ENCODE peak calls at places on chromosome 2, in nine cellular contexts. One of them, this sample, is unnamed.
A peak's percentile ranks its signal among the peaks of the same experiment; 100 is the strongest.

GRCh38 chr2:71069376-71069775 is 928 bp downstream of the NAGK start:
- DNase-seq in PC-3: no peak
- DNase-seq in pancreas: no peak
- DNase-seq in uterus: no peak
- DNase-seq in transverse colon: no peak
- DNase-seq in cardiac muscle cell: no peak
- DNase-seq in sigmoid colon: peak; percentile 43
- DNase-seq in upper lobe of right lung: no peak
- DNase-seq in SK-N-SH: no peak
- DNase-seq in this sample: no peak

GRCh38 chr2:136112317-136112891 is 5.5 kb downstream of the CXCR4 start:
- DNase-seq in uterus: no peak
- DNase-seq in cardiac muscle cell: no peak
- DNase-seq in sigmoid colon: no peak
- DNase-seq in transverse colon: no peak
- DNase-seq in PC-3: no peak
- DNase-seq in pancreas: no peak
- DNase-seq in SK-N-SH: peak; percentile 25
- DNase-seq in upper lobe of right lung: no peak
- DNase-seq in this sample: no peak

GRCh38 chr2:106160786-106161261 is 33.3 kb downstream of the UXS1 start:
- DNase-seq in sigmoid colon: no peak
- DNase-seq in PC-3: no peak
- DNase-seq in pancreas: no peak
- DNase-seq in upper lobe of right lung: no peak
- DNase-seq in cardiac muscle cell: no peak
- DNase-seq in transverse colon: no peak
- DNase-seq in SK-N-SH: no peak
- DNase-seq in uterus: no peak
- DNase-seq in this sample: no peak

GRCh38 chr2:218745559-218746469 is 35.2 kb downstream of the TTLL4 start:
- DNase-seq in sigmoid colon: peak; percentile 75
- DNase-seq in uterus: no peak
- DNase-seq in SK-N-SH: no peak
- DNase-seq in cardiac muscle cell: peak; percentile 90
- DNase-seq in pancreas: peak; percentile 42
- DNase-seq in transverse colon: no peak
- DNase-seq in upper lobe of right lung: no peak
- DNase-seq in PC-3: peak; percentile 22
- DNase-seq in this sample: no peak

GRCh38 chr2:67015681-67016080 is 381.5 kb upstream of the ETAA1 start:
- DNase-seq in pancreas: no peak
- DNase-seq in SK-N-SH: no peak
- DNase-seq in uterus: no peak
- DNase-seq in cardiac muscle cell: no peak
- DNase-seq in transverse colon: no peak
- DNase-seq in sigmoid colon: no peak
- DNase-seq in PC-3: peak; percentile 14
- DNase-seq in upper lobe of right lung: no peak
- DNase-seq in this sample: no peak

GRCh38 chr2:2507471-2507997 is 176.5 kb upstream of the MYT1L start:
- DNase-seq in PC-3: no peak
- DNase-seq in pancreas: no peak
- DNase-seq in sigmoid colon: no peak
- DNase-seq in uterus: no peak
- DNase-seq in transverse colon: no peak
- DNase-seq in upper lobe of right lung: no peak
- DNase-seq in cardiac muscle cell: no peak
- DNase-seq in SK-N-SH: no peak
- DNase-seq in this sample: no peak

GRCh38 chr2:160367887-160368286 is 125.7 kb downstream of the RBMS1 start:
- DNase-seq in cardiac muscle cell: peak; percentile 97
- DNase-seq in PC-3: peak; percentile 40
- DNase-seq in transverse colon: peak; percentile 30
- DNase-seq in SK-N-SH: no peak
- DNase-seq in sigmoid colon: no peak
- DNase-seq in pancreas: no peak
- DNase-seq in upper lobe of right lung: no peak
- DNase-seq in uterus: no peak
- DNase-seq in this sample: no peak

GRCh38 chr2:191620144-191620543 is 57.8 kb upstream of the NABP1 start:
- DNase-seq in pancreas: no peak
- DNase-seq in SK-N-SH: no peak
- DNase-seq in transverse colon: no peak
- DNase-seq in PC-3: no peak
- DNase-seq in uterus: no peak
- DNase-seq in cardiac muscle cell: no peak
- DNase-seq in upper lobe of right lung: no peak
- DNase-seq in sigmoid colon: no peak
- DNase-seq in this sample: no peak

GRCh38 chr2:237449193-237449797 is 35.3 kb upstream of the COL6A3 start:
- DNase-seq in SK-N-SH: no peak
- DNase-seq in upper lobe of right lung: peak; percentile 63
- DNase-seq in transverse colon: no peak
- DNase-seq in uterus: peak; percentile 66
- DNase-seq in pancreas: no peak
- DNase-seq in cardiac muscle cell: peak; percentile 74
- DNase-seq in sigmoid colon: peak; percentile 92
- DNase-seq in PC-3: no peak
- DNase-seq in this sample: no peak

GRCh38 chr2:188452084-188452483 is 160.4 kb downstream of the GULP1 start:
- DNase-seq in upper lobe of right lung: no peak
- DNase-seq in pancreas: no peak
- DNase-seq in PC-3: no peak
- DNase-seq in SK-N-SH: peak; percentile 7
- DNase-seq in transverse colon: no peak
- DNase-seq in uterus: no peak
- DNase-seq in cardiac muscle cell: no peak
- DNase-seq in sigmoid colon: no peak
- DNase-seq in this sample: no peak

GRCh38 chr2:119746836-119747235 is 12.9 kb upstream of the PTPN4 start:
- DNase-seq in transverse colon: no peak
- DNase-seq in SK-N-SH: no peak
- DNase-seq in upper lobe of right lung: no peak
- DNase-seq in pancreas: no peak
- DNase-seq in uterus: no peak
- DNase-seq in cardiac muscle cell: peak; percentile 20
- DNase-seq in sigmoid colon: no peak
- DNase-seq in PC-3: peak; percentile 83
- DNase-seq in this sample: no peak

GRCh38 chr2:199057936-199058335 is 399.8 kb downstream of the SATB2 start:
- DNase-seq in sigmoid colon: no peak
- DNase-seq in upper lobe of right lung: no peak
- DNase-seq in uterus: no peak
- DNase-seq in transverse colon: no peak
- DNase-seq in cardiac muscle cell: no peak
- DNase-seq in SK-N-SH: no peak
- DNase-seq in pancreas: no peak
- DNase-seq in PC-3: peak; percentile 8
- DNase-seq in this sample: no peak

GRCh38 chr2:70964596-70965386 is 13.6 kb upstream of the ANKRD53 start:
- DNase-seq in transverse colon: peak; percentile 83
- DNase-seq in uterus: peak; percentile 80
- DNase-seq in SK-N-SH: peak; percentile 84
- DNase-seq in sigmoid colon: peak; percentile 88
- DNase-seq in cardiac muscle cell: peak; percentile 72
- DNase-seq in upper lobe of right lung: peak; percentile 84
- DNase-seq in PC-3: no peak
- DNase-seq in pancreas: peak; percentile 69
- DNase-seq in this sample: no peak

GRCh38 chr2:85234879-85235278 is 92.9 kb downstream of the TGOLN2 start:
- DNase-seq in PC-3: no peak
- DNase-seq in cardiac muscle cell: no peak
- DNase-seq in pancreas: no peak
- DNase-seq in upper lobe of right lung: no peak
- DNase-seq in SK-N-SH: no peak
- DNase-seq in uterus: no peak
- DNase-seq in sigmoid colon: no peak
- DNase-seq in transverse colon: no peak
- DNase-seq in this sample: no peak

GRCh38 chr2:41498791-41499190 is 549.0 kb upstream of the PKDCC start:
- DNase-seq in upper lobe of right lung: no peak
- DNase-seq in sigmoid colon: no peak
- DNase-seq in cardiac muscle cell: peak; percentile 38
- DNase-seq in SK-N-SH: no peak
- DNase-seq in PC-3: no peak
- DNase-seq in transverse colon: no peak
- DNase-seq in pancreas: no peak
- DNase-seq in uterus: no peak
- DNase-seq in this sample: no peak

GRCh38 chr2:41496908-41497307 is 550.9 kb upstream of the PKDCC start:
- DNase-seq in PC-3: peak; percentile 2
- DNase-seq in sigmoid colon: no peak
- DNase-seq in pancreas: no peak
- DNase-seq in SK-N-SH: no peak
- DNase-seq in transverse colon: no peak
- DNase-seq in cardiac muscle cell: no peak
- DNase-seq in uterus: no peak
- DNase-seq in upper lobe of right lung: no peak
- DNase-seq in this sample: peak; percentile 16

GRCh38 chr2:41489638-41490037 is 558.2 kb upstream of the PKDCC start:
- DNase-seq in transverse colon: no peak
- DNase-seq in upper lobe of right lung: no peak
- DNase-seq in pancreas: no peak
- DNase-seq in uterus: no peak
- DNase-seq in cardiac muscle cell: no peak
- DNase-seq in PC-3: no peak
- DNase-seq in sigmoid colon: no peak
- DNase-seq in SK-N-SH: no peak
- DNase-seq in this sample: no peak

GRCh38 chr2:41500895-41501294 is 546.9 kb upstream of the PKDCC start:
- DNase-seq in pancreas: no peak
- DNase-seq in transverse colon: no peak
- DNase-seq in PC-3: peak; percentile 2
- DNase-seq in uterus: no peak
- DNase-seq in sigmoid colon: no peak
- DNase-seq in cardiac muscle cell: no peak
- DNase-seq in upper lobe of right lung: no peak
- DNase-seq in SK-N-SH: no peak
- DNase-seq in this sample: no peak

GRCh38 chr2:41495050-41495449 is 552.8 kb upstream of the PKDCC start:
- DNase-seq in uterus: no peak
- DNase-seq in SK-N-SH: no peak
- DNase-seq in transverse colon: no peak
- DNase-seq in cardiac muscle cell: no peak
- DNase-seq in pancreas: no peak
- DNase-seq in upper lobe of right lung: no peak
- DNase-seq in sigmoid colon: no peak
- DNase-seq in PC-3: no peak
- DNase-seq in this sample: no peak
- H3K9me3 ChIP-seq in uterus: no peaks in the 10 kb centered on the region
- H3K9me3 ChIP-seq in SK-N-SH: peaks cover 7% of the 10 kb centered on the region
- H3K9me3 ChIP-seq in transverse colon: peaks cover 49% of the 10 kb centered on the region
- H3K9me3 ChIP-seq in cardiac muscle cell: peaks cover 4% of the 10 kb centered on the region
- H3K9me3 ChIP-seq in pancreas: no peaks in the 10 kb centered on the region
- H3K9me3 ChIP-seq in upper lobe of right lung: peaks cover 27% of the 10 kb centered on the region
- H3K9me3 ChIP-seq in sigmoid colon: peaks cover 42% of the 10 kb centered on the region
- H3K9me3 ChIP-seq in PC-3: peaks cover 34% of the 10 kb centered on the region
- H3K9me3 ChIP-seq in this sample: peaks cover 9% of the 10 kb centered on the region

GRCh38 chr2:51534176-51534575 is 502.2 kb upstream of the NRXN1 start:
- DNase-seq in upper lobe of right lung: no peak
- DNase-seq in uterus: no peak
- DNase-seq in SK-N-SH: no peak
- DNase-seq in PC-3: no peak
- DNase-seq in sigmoid colon: no peak
- DNase-seq in cardiac muscle cell: no peak
- DNase-seq in pancreas: no peak
- DNase-seq in transverse colon: no peak
- DNase-seq in this sample: peak; percentile 60
- TF ChIP-seq CTCF in upper lobe of right lung: no peak
- TF ChIP-seq CTCF in uterus: no peak
- TF ChIP-seq CTCF in SK-N-SH: no peak
- TF ChIP-seq CTCF in PC-3: no peak
- TF ChIP-seq CTCF in sigmoid colon: no peak
- TF ChIP-seq CTCF in cardiac muscle cell: no peak
- TF ChIP-seq CTCF in pancreas: no peak
- TF ChIP-seq CTCF in transverse colon: no peak
- TF ChIP-seq CTCF in this sample: no peak

GRCh38 chr2:46943881-46944798 is 28.5 kb upstream of the MCFD2 start:
- DNase-seq in sigmoid colon: no peak
- DNase-seq in uterus: no peak
- DNase-seq in upper lobe of right lung: no peak
- DNase-seq in transverse colon: no peak
- DNase-seq in PC-3: no peak
- DNase-seq in pancreas: no peak
- DNase-seq in cardiac muscle cell: no peak
- DNase-seq in SK-N-SH: no peak
- DNase-seq in this sample: no peak

GRCh38 chr2:46947841-46948240 is 32.2 kb upstream of the MCFD2 start:
- DNase-seq in uterus: no peak
- DNase-seq in SK-N-SH: no peak
- DNase-seq in upper lobe of right lung: no peak
- DNase-seq in cardiac muscle cell: no peak
- DNase-seq in transverse colon: no peak
- DNase-seq in sigmoid colon: no peak
- DNase-seq in PC-3: no peak
- DNase-seq in pancreas: no peak
- DNase-seq in this sample: no peak

GRCh38 chr2:46942143-46942526 is 26.5 kb upstream of the MCFD2 start:
- DNase-seq in PC-3: peak; percentile 35
- DNase-seq in pancreas: peak; percentile 50
- DNase-seq in cardiac muscle cell: peak; percentile 12
- DNase-seq in transverse colon: peak; percentile 75
- DNase-seq in sigmoid colon: no peak
- DNase-seq in SK-N-SH: peak; percentile 42
- DNase-seq in uterus: no peak
- DNase-seq in upper lobe of right lung: peak; percentile 81
- DNase-seq in this sample: no peak

GRCh38 chr2:46942891-46943626 is 27.5 kb upstream of the MCFD2 start:
- DNase-seq in upper lobe of right lung: no peak
- DNase-seq in pancreas: no peak
- DNase-seq in cardiac muscle cell: no peak
- DNase-seq in SK-N-SH: no peak
- DNase-seq in uterus: no peak
- DNase-seq in PC-3: no peak
- DNase-seq in transverse colon: no peak
- DNase-seq in sigmoid colon: no peak
- DNase-seq in this sample: no peak

GRCh38 chr2:46945671-46946070 is 30.1 kb upstream of the MCFD2 start:
- DNase-seq in sigmoid colon: no peak
- DNase-seq in transverse colon: no peak
- DNase-seq in pancreas: no peak
- DNase-seq in uterus: no peak
- DNase-seq in cardiac muscle cell: no peak
- DNase-seq in upper lobe of right lung: no peak
- DNase-seq in PC-3: no peak
- DNase-seq in SK-N-SH: no peak
- DNase-seq in this sample: no peak
- H3K4me1 ChIP-seq in sigmoid colon: peaks cover 15% of the 10 kb centered on the region
- H3K4me1 ChIP-seq in transverse colon: peaks cover 23% of the 10 kb centered on the region
- H3K4me1 ChIP-seq in pancreas: peaks cover 7% of the 10 kb centered on the region
- H3K4me1 ChIP-seq in uterus: no peaks in the 10 kb centered on the region
- H3K4me1 ChIP-seq in cardiac muscle cell: peaks cover under 1% of the 10 kb centered on the region
- H3K4me1 ChIP-seq in upper lobe of right lung: peaks cover 42% of the 10 kb centered on the region
- H3K4me1 ChIP-seq in PC-3: peaks cover 3% of the 10 kb centered on the region
- H3K4me1 ChIP-seq in SK-N-SH: peaks cover 6% of the 10 kb centered on the region
- H3K4me1 ChIP-seq in this sample: peaks cover 3% of the 10 kb centered on the region

DNA sequence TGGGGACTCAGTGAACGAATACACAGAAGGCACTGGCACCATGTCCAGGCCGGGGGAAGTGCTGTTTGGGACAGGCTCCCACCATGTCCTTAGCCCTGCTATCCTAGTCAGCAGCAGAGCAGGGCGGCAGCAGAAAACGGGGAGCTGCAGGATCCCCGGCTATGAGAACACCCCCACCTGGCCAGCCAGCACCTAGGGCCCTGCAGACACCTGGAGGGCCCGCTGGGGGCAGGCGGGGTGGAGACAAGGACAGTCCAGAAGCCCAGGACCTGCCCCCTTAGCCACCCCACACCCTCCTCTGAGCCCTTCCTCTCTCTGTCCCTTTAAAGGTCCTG is 48.7 kb downstream of the BIN1 start:
- DNase-seq in PC-3: no peak
- DNase-seq in pancreas: no peak
- DNase-seq in SK-N-SH: no peak
- DNase-seq in transverse colon: no peak
- DNase-seq in sigmoid colon: no peak
- DNase-seq in upper lobe of right lung: no peak
- DNase-seq in cardiac muscle cell: no peak
- DNase-seq in uterus: no peak
- DNase-seq in this sample: no peak
- H3K9me3 ChIP-seq in PC-3: no peaks in the 10 kb centered on the region
- H3K9me3 ChIP-seq in pancreas: no peaks in the 10 kb centered on the region
- H3K9me3 ChIP-seq in SK-N-SH: no peaks in the 10 kb centered on the region
- H3K9me3 ChIP-seq in transverse colon: no peaks in the 10 kb centered on the region
- H3K9me3 ChIP-seq in sigmoid colon: no peaks in the 10 kb centered on the region
- H3K9me3 ChIP-seq in upper lobe of right lung: no peaks in the 10 kb centered on the region
- H3K9me3 ChIP-seq in cardiac muscle cell: no peaks in the 10 kb centered on the region
- H3K9me3 ChIP-seq in uterus: no peaks in the 10 kb centered on the region
- H3K9me3 ChIP-seq in this sample: no peaks in the 10 kb centered on the region